ENCODE peak calls at places on chromosomes 7 and 10, in ten cellular contexts. G is thoracic aorta; D is activated effector memory CD4-positive, alpha-beta T cell treated with Interleukin-2 at 50 U/mL for 16 hours; P is NCI-H460; W is sigmoid colon; N is C1 segment of cervical spinal cord; X is naive thymus-derived CD8-positive, alpha-beta T cell; L is RWPE1; B is AG08396; S is substantia nigra. Z is an unnamed sample.

GRCh38 chr7:116524609-116525297 is at the start of gene CAV1:
- DNase-seq in G (peak; percentile 56), D (peak; percentile 22), P (peak; percentile 94), W (peak; percentile 96), N (no peak), X (peak; percentile 48), L (peak; percentile 96), B (peak; percentile 89), S (peak; percentile 16), Z (peak; percentile 94)

GRCh38 chr7:34036069-34036920 is 131.0 kb downstream of the BMPER start:
- DNase-seq in G (no peak), D (no peak), P (peak; percentile 97), W (no peak), N (no peak), X (no peak), L (peak; percentile 55), B (no peak), S (no peak), Z (peak; percentile 82)

GRCh38 chr7:128090492-128090891 is 59.3 kb upstream of the LRRC4 start:
- DNase-seq in G (no peak), D (no peak), P (no peak), W (no peak), N (no peak), X (no peak), L (no peak), B (no peak), S (no peak), Z (no peak)

GRCh38 chr7:127938588-127938987 is 92.6 kb downstream of the LRRC4 start:
- DNase-seq in G (no peak), D (no peak), P (peak; percentile 7), W (no peak), N (no peak), X (no peak), L (peak; percentile 60), B (peak; percentile 75), S (no peak), Z (no peak)

GRCh38 chr7:19665399-19666008 is 43.3 kb downstream of the POLR1F start:
- DNase-seq in G (no peak), D (no peak), P (peak; percentile 30), W (no peak), N (no peak), X (peak; percentile 27), L (peak; percentile 37), B (peak; percentile 22), S (no peak), Z (no peak)

GRCh38 chr7:158323741-158324396 is 263.8 kb downstream of the PTPRN2 start:
- DNase-seq in G (no peak), D (no peak), P (no peak), W (no peak), N (no peak), X (no peak), L (no peak), B (no peak), S (no peak), Z (peak; percentile 66)

GRCh38 chr10:72140174-72140573 is 51.8 kb upstream of the SPOCK2 start:
- DNase-seq in G (no peak), D (no peak), P (no peak), W (no peak), N (no peak), X (no peak), L (no peak), B (no peak), S (no peak), Z (no peak)

GRCh38 chr7:17062433-17063383 is 180.9 kb upstream of the AGR3 start:
- DNase-seq in G (no peak), D (no peak), P (no peak), W (no peak), N (no peak), X (peak; percentile 2), L (peak; percentile 10), B (no peak), S (no peak), Z (no peak)

GRCh38 chr10:91632671-91633550 is at the start of gene PPP1R3C:
- DNase-seq in G (peak; percentile 71), D (peak; percentile 5), P (peak; percentile 98), W (peak; percentile 96), N (peak; percentile 81), X (peak; percentile 27), L (peak; percentile 91), B (peak; percentile 95), S (peak; percentile 85), Z (peak; percentile 96)

Z was measured in posterior vena cava.